ENCODE peak calls at places on chromosome 1, in six cellular contexts. D is tibial nerve, M is stomach, Q is upper lobe of left lung, K is IMR-90, C is heart left ventricle. W is an unnamed sample.

GRCh38 chr1:30473920-30474817 is 249.2 kb downstream of the MATN1 start:
- DNase-seq in D (no peak), M (peak; percentile 1), Q (no peak), C (no peak), K (no peak), W (no peak)

GRCh38 chr1:205930698-205931330 is 12.4 kb downstream of the SLC26A9 start:
- DNase-seq in M (no peak), C (no peak), Q (no peak), D (no peak), K (no peak), W (no peak)

GRCh38 chr1:116485071-116485735 is 85.6 kb downstream of the CD58 start:
- DNase-seq in C (peak; percentile 86), K (peak; percentile 78), M (peak; percentile 93), Q (no peak), D (peak; percentile 90), W (peak; percentile 80)

GRCh38 chr1:109248797-109249629 is at the start of gene CELSR2:
- DNase-seq in C (peak; percentile 50), K (peak; percentile 54), M (peak; percentile 75), Q (peak; percentile 92), D (no peak), W (peak; percentile 1)

GRCh38 chr1:247110627-247111258 is 6.6 kb upstream of the ZNF669 start:
- DNase-seq in K (peak; percentile 6), Q (no peak), C (no peak), D (peak; percentile 5), M (no peak), W (no peak)

GRCh38 chr1:39679821-39680220 is 7.9 kb upstream of the NT5C1A start:
- DNase-seq in Q (no peak), D (no peak), C (no peak), K (no peak), M (no peak), W (no peak)

GRCh38 chr1:212606042-212606733 is 2.4 kb upstream of the ATF3 start:
- DNase-seq in C (no peak), K (no peak), M (no peak), Q (no peak), D (no peak), W (no peak)

GRCh38 chr1:163055531-163055930 is 13.6 kb upstream of the RGS4 start:
- DNase-seq in C (no peak), K (no peak), D (no peak), M (no peak), Q (no peak), W (no peak)

GRCh38 chr1:151130837-151131586 is 15.4 kb downstream of the SEMA6C start:
- DNase-seq in K (peak; percentile 32), C (peak; percentile 84), M (peak; percentile 71), Q (peak; percentile 90), D (peak; percentile 81), W (peak; percentile 67)

GRCh38 chr1:27430903-27431653 is 38.7 kb downstream of the GPR3 start:
- DNase-seq in C (peak; percentile 44), Q (no peak), K (peak; percentile 15), M (no peak), D (no peak), W (no peak)

GRCh38 chr1:180243517-180244221 is 13.6 kb downstream of the LHX4 start:
- DNase-seq in K (no peak), D (no peak), C (no peak), M (no peak), Q (no peak), W (no peak)

GRCh38 chr1:37147906-37148305 is 113.6 kb upstream of the GRIK3 start:
- DNase-seq in C (no peak), Q (no peak), D (no peak), K (no peak), M (no peak), W (no peak)

GRCh38 chr1:101366513-101367215 is 129.8 kb downstream of the S1PR1 start:
- DNase-seq in Q (no peak), K (peak; percentile 53), C (no peak), M (no peak), D (no peak), W (no peak)

GRCh38 chr1:234998174-234998741 is 130.4 kb downstream of the TOMM20 start:
- DNase-seq in Q (no peak), C (peak; percentile 57), D (no peak), M (peak; percentile 63), K (no peak), W (peak; percentile 93)

GRCh38 chr1:234996245-234996757 is 132.3 kb downstream of the TOMM20 start:
- DNase-seq in M (no peak), D (no peak), Q (no peak), C (no peak), K (no peak), W (no peak)

GRCh38 chr1:234999513-234999940 is 129.1 kb downstream of the TOMM20 start:
- DNase-seq in Q (no peak), C (no peak), K (no peak), D (no peak), M (no peak), W (peak; percentile 24)

GRCh38 chr1:234994411-234995295 is 134.0 kb downstream of the TOMM20 start:
- DNase-seq in K (no peak), C (no peak), M (no peak), Q (no peak), D (no peak), W (no peak)

DNA sequence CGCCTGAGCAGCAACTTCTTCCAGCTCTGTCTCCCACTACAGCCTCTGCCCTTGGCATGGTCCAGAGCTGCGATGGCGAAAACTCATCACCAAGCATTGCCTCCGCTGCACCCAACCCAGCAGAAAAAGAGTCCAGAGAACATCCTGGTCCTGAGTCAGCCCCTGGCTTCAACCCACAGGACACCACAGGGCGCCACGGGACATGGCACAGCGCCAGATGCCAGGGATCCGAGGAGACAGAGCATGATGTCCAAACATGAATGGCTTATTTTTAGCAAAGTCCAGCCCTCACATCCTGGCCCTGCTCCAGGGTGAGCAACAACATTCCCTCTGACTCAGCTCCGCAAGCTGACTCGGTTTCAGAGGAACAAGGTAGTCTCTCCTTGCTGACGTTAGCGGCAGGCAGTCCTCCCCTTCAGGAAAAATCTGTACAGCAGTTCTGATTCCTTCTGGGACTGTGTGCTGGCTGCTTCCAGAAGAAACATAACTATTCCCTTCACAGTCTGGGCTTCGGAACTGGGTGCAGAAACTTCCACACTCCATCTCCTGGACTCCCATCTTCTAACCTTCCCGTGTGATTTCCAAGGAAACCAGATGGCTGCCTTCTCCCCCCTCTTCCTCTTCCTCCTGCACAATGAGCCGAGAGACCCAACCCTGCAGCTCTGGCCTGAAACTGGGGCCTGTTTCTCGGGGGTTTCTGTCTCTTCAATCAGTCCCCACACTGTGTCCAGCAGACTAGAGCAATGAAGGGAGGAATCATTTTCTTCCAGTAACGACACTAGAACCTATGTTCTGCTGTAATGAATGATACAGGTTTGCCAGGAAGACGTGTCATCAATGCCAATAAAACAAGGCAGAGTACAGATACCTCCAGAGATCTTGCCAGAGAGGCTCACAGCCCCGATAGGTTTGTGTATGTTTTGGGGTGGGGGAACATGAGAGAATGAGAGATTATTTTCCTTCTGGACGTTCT is 131.2 kb downstream of the TOMM20 start:
- DNase-seq in D (peak; percentile 98), M (peak; percentile 95), K (peak; percentile 99), C (peak; percentile 96), Q (peak; percentile 94), W (peak; percentile 99)
- TF ChIP-seq POLR2A in D (peak; percentile 50), M (no peak), K (peak; percentile 51), C (peak; percentile 62), Q (peak; percentile 61), W (peak; percentile 59)

GRCh38 chr1:93670141-93670540 is 11.5 kb downstream of the BCAR3 start:
- DNase-seq in K (peak; percentile 90), C (peak; percentile 66), Q (no peak), D (peak; percentile 57), M (peak; percentile 52), W (peak; percentile 59)
- H3K4me1 ChIP-seq in K (peaks cover 51% of the 10 kb centered on the region), C (peaks cover 98% of the 10 kb centered on the region), Q (peaks cover 89% of the 10 kb centered on the region), D (peaks cover 34% of the 10 kb centered on the region), M (peaks cover 57% of the 10 kb centered on the region), W (peaks cover 36% of the 10 kb centered on the region)

DNA sequence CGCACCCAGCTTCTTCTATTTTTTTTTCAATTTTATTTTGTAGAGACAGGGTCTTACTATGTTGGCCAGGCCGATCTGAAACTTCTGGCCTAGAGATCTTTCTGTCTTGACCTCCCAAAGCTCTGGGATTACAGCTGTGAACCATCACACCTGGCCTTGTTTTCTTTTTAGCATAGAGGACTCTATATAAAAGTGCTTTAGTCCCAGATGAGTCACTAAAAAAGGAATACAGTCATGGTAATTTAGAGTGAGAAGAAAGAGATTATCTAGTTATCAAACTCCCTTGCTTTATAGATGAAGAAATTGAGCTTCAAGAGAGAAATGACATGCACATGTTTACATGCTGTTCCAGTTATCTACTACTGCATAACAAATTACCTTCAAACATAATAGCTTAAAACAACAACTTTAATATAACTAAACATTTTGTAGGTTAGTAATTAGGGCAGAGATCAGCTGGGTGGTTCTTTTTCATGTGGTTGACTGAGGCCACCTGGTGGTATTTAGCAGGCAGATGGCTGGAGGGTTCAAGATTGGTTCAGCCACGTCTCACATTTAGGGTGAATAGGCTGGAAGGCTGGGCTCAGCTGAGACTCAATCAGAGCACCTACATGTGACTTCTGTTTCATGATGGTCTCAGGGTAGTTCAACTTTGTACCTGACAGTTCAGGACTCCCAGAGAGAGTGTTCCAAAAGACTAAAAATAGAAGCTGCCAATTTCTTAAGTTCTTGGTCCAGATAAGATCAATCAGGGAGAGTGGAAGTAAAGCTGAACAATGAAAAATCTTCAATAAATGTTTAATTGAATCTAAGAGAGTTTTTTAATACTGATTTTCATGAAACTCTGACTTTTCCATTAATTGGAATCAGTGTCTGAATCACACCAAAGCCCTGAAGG is 16.9 kb upstream of the MTF2 start:
- DNase-seq in Q (no peak), K (peak; percentile 36), C (no peak), M (peak; percentile 43), D (no peak), W (no peak)
- TF ChIP-seq CTCF in Q (peak; percentile 43), K (peak; percentile 48), C (peak; percentile 49), M (peak; percentile 65), D (no peak), W (peak; percentile 43)

GRCh38 chr1:9429369-9429766 is 109.9 kb upstream of the SLC25A33 start:
- DNase-seq in C (no peak), D (no peak), K (no peak), M (no peak), Q (no peak), W (no peak)

GRCh38 chr1:9425859-9426258 is 113.4 kb upstream of the SLC25A33 start:
- DNase-seq in C (no peak), K (no peak), M (no peak), Q (no peak), D (no peak), W (no peak)

GRCh38 chr1:9427388-9427787 is 111.9 kb upstream of the SLC25A33 start:
- DNase-seq in Q (no peak), D (no peak), C (no peak), M (no peak), K (no peak), W (no peak)

GRCh38 chr1:9426291-9426711 is 113.0 kb upstream of the SLC25A33 start:
- DNase-seq in C (no peak), Q (no peak), D (no peak), M (peak; percentile 50), K (no peak), W (no peak)

GRCh38 chr1:9428601-9429368 is 110.5 kb upstream of the SLC25A33 start:
- DNase-seq in M (peak; percentile 100), K (peak; percentile 99), D (peak; percentile 99), Q (peak; percentile 100), C (peak; percentile 98), W (peak; percentile 100)
- TF ChIP-seq POLR2A in M (no peak), K (peak; percentile 63), D (peak; percentile 79), Q (peak; percentile 74), C (peak; percentile 68), W (peak; percentile 55)

GRCh38 chr1:111505641-111506119 is 2.2 kb upstream of the ADORA3 start:
- DNase-seq in C (no peak), M (no peak), Q (no peak), K (no peak), D (no peak), W (no peak)
- H3K4me1 ChIP-seq in C (peaks cover 30% of the 10 kb centered on the region), M (peaks cover 22% of the 10 kb centered on the region), Q (peaks cover 39% of the 10 kb centered on the region), K (peaks cover 10% of the 10 kb centered on the region), D (peaks cover 49% of the 10 kb centered on the region), W (peaks cover 17% of the 10 kb centered on the region)

GRCh38 chr1:235557495-235557894 is 53.2 kb upstream of the B3GALNT2 start:
- DNase-seq in Q (no peak), C (no peak), M (no peak), K (no peak), D (no peak), W (no peak)
- TF ChIP-seq CTCF in Q (no peak), C (no peak), M (no peak), K (no peak), D (no peak), W (no peak)